ENCODE peak calls at places on chromosomes 13 and 19, in five cellular contexts. One of them, this sample, is unnamed.

GRCh38 chr13:113854238-113855011 is 9.5 kb downstream of the GAS6 start:
- DNase-seq in NCI-H748 treated with DMSO at 0.1 percent for 48 hours: no peak
- DNase-seq in brain microvascular endothelial cell: no peak
- DNase-seq in EL: no peak
- DNase-seq in CD4-positive, alpha-beta memory T cell: no peak
- DNase-seq in this sample: no peak

GRCh38 chr19:48915757-48916156 is 15.6 kb downstream of the NUCB1 start:
- DNase-seq in NCI-H748 treated with DMSO at 0.1 percent for 48 hours: no peak
- DNase-seq in brain microvascular endothelial cell: no peak
- DNase-seq in EL: no peak
- DNase-seq in CD4-positive, alpha-beta memory T cell: no peak
- DNase-seq in this sample: no peak

GRCh38 chr13:102317593-102317992 is 84.3 kb downstream of the FGF14 start:
- DNase-seq in NCI-H748 treated with DMSO at 0.1 percent for 48 hours: no peak
- DNase-seq in brain microvascular endothelial cell: no peak
- DNase-seq in EL: no peak
- DNase-seq in CD4-positive, alpha-beta memory T cell: no peak
- DNase-seq in this sample: no peak

GRCh38 chr19:10603873-10604459 is 16.9 kb upstream of the AP1M2 start:
- DNase-seq in NCI-H748 treated with DMSO at 0.1 percent for 48 hours: no peak
- DNase-seq in brain microvascular endothelial cell: peak
- DNase-seq in EL: no peak
- DNase-seq in CD4-positive, alpha-beta memory T cell: peak
- DNase-seq in this sample: no peak

GRCh38 chr19:20078696-20079095 is 896 bp downstream of the ZNF90 start:
- DNase-seq in NCI-H748 treated with DMSO at 0.1 percent for 48 hours: no peak
- DNase-seq in brain microvascular endothelial cell: peak
- DNase-seq in EL: peak
- DNase-seq in CD4-positive, alpha-beta memory T cell: peak
- DNase-seq in this sample: no peak

GRCh38 chr19:48283908-48284307 is 14.0 kb downstream of the ZNF114 start:
- DNase-seq in NCI-H748 treated with DMSO at 0.1 percent for 48 hours: no peak
- DNase-seq in brain microvascular endothelial cell: peak
- DNase-seq in EL: peak
- DNase-seq in CD4-positive, alpha-beta memory T cell: no peak
- DNase-seq in this sample: no peak

GRCh38 chr19:4369888-4370260 is 26.5 kb downstream of the MPND start:
- DNase-seq in NCI-H748 treated with DMSO at 0.1 percent for 48 hours: no peak
- DNase-seq in brain microvascular endothelial cell: no peak
- DNase-seq in EL: no peak
- DNase-seq in CD4-positive, alpha-beta memory T cell: peak
- DNase-seq in this sample: peak

GRCh38 chr13:38980628-38981078 is 10.0 kb downstream of the STOML3 start:
- DNase-seq in NCI-H748 treated with DMSO at 0.1 percent for 48 hours: peak
- DNase-seq in brain microvascular endothelial cell: no peak
- DNase-seq in EL: no peak
- DNase-seq in CD4-positive, alpha-beta memory T cell: no peak
- DNase-seq in this sample: no peak

GRCh38 chr19:53037101-53038097 is 7.1 kb upstream of the ERVV-2 start:
- DNase-seq in NCI-H748 treated with DMSO at 0.1 percent for 48 hours: no peak
- DNase-seq in brain microvascular endothelial cell: peak
- DNase-seq in EL: peak
- DNase-seq in CD4-positive, alpha-beta memory T cell: no peak
- DNase-seq in this sample: no peak

GRCh38 chr13:108700421-108701170 is 71.2 kb downstream of the MYO16 start:
- DNase-seq in NCI-H748 treated with DMSO at 0.1 percent for 48 hours: no peak
- DNase-seq in brain microvascular endothelial cell: peak
- DNase-seq in EL: peak
- DNase-seq in CD4-positive, alpha-beta memory T cell: no peak
- DNase-seq in this sample: no peak

GRCh38 chr13:46229251-46229650 is 17.5 kb downstream of the LRRC63 start:
- DNase-seq in NCI-H748 treated with DMSO at 0.1 percent for 48 hours: no peak
- DNase-seq in brain microvascular endothelial cell: no peak
- DNase-seq in EL: no peak
- DNase-seq in CD4-positive, alpha-beta memory T cell: no peak
- DNase-seq in this sample: no peak

GRCh38 chr13:98260357-98261164 is 83.5 kb upstream of the RNF113B start:
- DNase-seq in NCI-H748 treated with DMSO at 0.1 percent for 48 hours: no peak
- DNase-seq in brain microvascular endothelial cell: no peak
- DNase-seq in EL: no peak
- DNase-seq in CD4-positive, alpha-beta memory T cell: no peak
- DNase-seq in this sample: no peak

GRCh38 chr13:81927347-81927746 is 1586.4 kb upstream of the SPRY2 start:
- DNase-seq in NCI-H748 treated with DMSO at 0.1 percent for 48 hours: peak
- DNase-seq in brain microvascular endothelial cell: no peak
- DNase-seq in EL: no peak
- DNase-seq in CD4-positive, alpha-beta memory T cell: no peak
- DNase-seq in this sample: no peak

GRCh38 chr13:41075034-41075433 is 13.7 kb downstream of the WBP4 start:
- DNase-seq in NCI-H748 treated with DMSO at 0.1 percent for 48 hours: peak
- DNase-seq in brain microvascular endothelial cell: no peak
- DNase-seq in EL: peak
- DNase-seq in CD4-positive, alpha-beta memory T cell: no peak
- DNase-seq in this sample: no peak

GRCh38 chr19:15251749-15252397 is 19.6 kb upstream of the EPHX3 start:
- DNase-seq in NCI-H748 treated with DMSO at 0.1 percent for 48 hours: no peak
- DNase-seq in brain microvascular endothelial cell: peak
- DNase-seq in EL: peak
- DNase-seq in CD4-positive, alpha-beta memory T cell: no peak
- DNase-seq in this sample: no peak

GRCh38 chr13:103140001-103140671 is 73.9 kb upstream of the SLC10A2 start:
- DNase-seq in NCI-H748 treated with DMSO at 0.1 percent for 48 hours: no peak
- DNase-seq in brain microvascular endothelial cell: peak
- DNase-seq in EL: no peak
- DNase-seq in CD4-positive, alpha-beta memory T cell: no peak
- DNase-seq in this sample: peak

GRCh38 chr13:49985129-49985528 is 11.7 kb upstream of the TRIM13 start:
- DNase-seq in NCI-H748 treated with DMSO at 0.1 percent for 48 hours: no peak
- DNase-seq in brain microvascular endothelial cell: no peak
- DNase-seq in EL: no peak
- DNase-seq in CD4-positive, alpha-beta memory T cell: no peak
- DNase-seq in this sample: no peak

GRCh38 chr13:73835138-73835721 is 299.0 kb downstream of the KLF12 start:
- DNase-seq in NCI-H748 treated with DMSO at 0.1 percent for 48 hours: peak
- DNase-seq in brain microvascular endothelial cell: no peak
- DNase-seq in EL: peak
- DNase-seq in CD4-positive, alpha-beta memory T cell: no peak
- DNase-seq in this sample: no peak

GRCh38 chr19:55158423-55158822 is 891 bp upstream of the TNNI3 start:
- DNase-seq in NCI-H748 treated with DMSO at 0.1 percent for 48 hours: no peak
- DNase-seq in brain microvascular endothelial cell: no peak
- DNase-seq in EL: no peak
- DNase-seq in CD4-positive, alpha-beta memory T cell: no peak
- DNase-seq in this sample: no peak

GRCh38 chr13:46908511-46908910 is 11.7 kb upstream of the HTR2A start:
- DNase-seq in NCI-H748 treated with DMSO at 0.1 percent for 48 hours: no peak
- DNase-seq in brain microvascular endothelial cell: no peak
- DNase-seq in EL: peak
- DNase-seq in CD4-positive, alpha-beta memory T cell: no peak
- DNase-seq in this sample: no peak

GRCh38 chr19:1561236-1561842 is 6.8 kb downstream of the MEX3D start:
- DNase-seq in NCI-H748 treated with DMSO at 0.1 percent for 48 hours: no peak
- DNase-seq in brain microvascular endothelial cell: no peak
- DNase-seq in EL: no peak
- DNase-seq in CD4-positive, alpha-beta memory T cell: no peak
- DNase-seq in this sample: no peak

GRCh38 chr13:21033224-21033855 is 28.0 kb downstream of the LATS2 start:
- DNase-seq in NCI-H748 treated with DMSO at 0.1 percent for 48 hours: no peak
- DNase-seq in brain microvascular endothelial cell: no peak
- DNase-seq in EL: peak
- DNase-seq in CD4-positive, alpha-beta memory T cell: no peak
- DNase-seq in this sample: no peak